ENCODE peak calls at places on chromosomes 5 and 9, in eight cellular contexts. V is body of pancreas, K is lower leg skin, M is ovary, D is tibial nerve, Y is HCT116, H is erythroblast, U is uterus. X is an unnamed sample.

GRCh38 chr9:32339424-32339823 is 45.0 kb upstream of the ACO1 start:
- DNase-seq in K (no peak), U (no peak), H (no peak), M (no peak), Y (no peak), D (no peak), V (no peak), X (no peak)

GRCh38 chr9:117796681-117797080 is 92.5 kb downstream of the TLR4 start:
- DNase-seq in D (no peak), H (no peak), M (no peak), V (no peak), K (no peak), Y (no peak), U (no peak), X (no peak)

GRCh38 chr9:132597073-132597775 is 14.8 kb downstream of the BARHL1 start:
- DNase-seq in H (no peak), U (no peak), K (no peak), D (no peak), M (no peak), V (peak; percentile 19), Y (no peak), X (peak; percentile 78)

GRCh38 chr5:81247441-81247972 is 14.4 kb downstream of the CKMT2 start:
- DNase-seq in V (no peak), K (no peak), U (no peak), M (no peak), H (no peak), D (no peak), Y (peak; percentile 40), X (no peak)

GRCh38 chr5:158976035-158976434 is 123.7 kb downstream of the EBF1 start:
- DNase-seq in H (no peak), M (no peak), D (no peak), U (no peak), Y (no peak), K (no peak), V (no peak), X (no peak)

GRCh38 chr9:96874947-96875459 is 20.7 kb upstream of the ZNF782 start:
- DNase-seq in D (no peak), M (no peak), U (no peak), K (no peak), H (no peak), Y (peak; percentile 51), V (peak; percentile 87), X (no peak)

GRCh38 chr9:134355158-134355557 is 28.9 kb downstream of the RXRA start:
- DNase-seq in Y (no peak), D (no peak), M (no peak), K (no peak), H (no peak), U (no peak), V (no peak), X (no peak)

GRCh38 chr5:177958696-177959095 is 37.3 kb downstream of the PROP1 start:
- DNase-seq in D (no peak), Y (no peak), M (no peak), V (no peak), U (no peak), H (no peak), K (no peak), X (no peak)

GRCh38 chr9:124254261-124254682 is 3.5 kb upstream of the NEK6 start:
- DNase-seq in H (no peak), V (peak; percentile 0), M (no peak), D (no peak), U (no peak), K (no peak), Y (no peak), X (no peak)

GRCh38 chr9:110029422-110029814 is 178.5 kb downstream of the C9orf152 start:
- DNase-seq in K (peak; percentile 37), H (peak; percentile 8), M (no peak), V (peak; percentile 35), U (no peak), Y (no peak), D (peak; percentile 29), X (no peak)

GRCh38 chr9:133499892-133500270 is 21.0 kb upstream of the SLC2A6 start:
- DNase-seq in V (no peak), M (no peak), D (no peak), U (no peak), K (no peak), Y (no peak), H (no peak), X (peak; percentile 22)

GRCh38 chr9:89842267-89842768 is 237.5 kb downstream of the GADD45G start:
- DNase-seq in Y (no peak), D (no peak), U (no peak), M (no peak), H (no peak), K (no peak), V (peak; percentile 61), X (no peak)

GRCh38 chr9:95017661-95018060 is 291.2 kb downstream of the AOPEP start:
- DNase-seq in Y (no peak), M (no peak), V (no peak), K (no peak), H (no peak), U (no peak), D (no peak), X (no peak)

GRCh38 chr9:126705767-126706697 is 92.3 kb downstream of the LMX1B start:
- DNase-seq in U (peak; percentile 20), K (no peak), Y (peak; percentile 40), V (peak; percentile 77), M (no peak), H (peak; percentile 69), D (peak; percentile 76), X (no peak)
- TF ChIP-seq POLR2A in U (no peak), K (no peak), Y (no peak), V (no peak), M (no peak), H (no peak), D (no peak), X (no peak)

GRCh38 chr9:101376117-101376866 is 8.5 kb downstream of the BAAT start:
- DNase-seq in K (no peak), D (no peak), Y (no peak), U (peak; percentile 73), H (no peak), V (no peak), M (no peak), X (peak; percentile 9)

GRCh38 chr9:101383361-101383760 is 1.4 kb downstream of the BAAT start:
- DNase-seq in D (no peak), M (no peak), V (no peak), Y (no peak), U (no peak), H (no peak), K (no peak), X (no peak)

GRCh38 chr9:101381118-101381517 is 3.7 kb downstream of the BAAT start:
- DNase-seq in U (no peak), D (no peak), V (no peak), K (no peak), Y (no peak), M (no peak), H (no peak), X (no peak)

GRCh38 chr9:101380295-101380694 is 4.5 kb downstream of the BAAT start:
- DNase-seq in M (no peak), K (no peak), U (no peak), V (no peak), H (no peak), D (no peak), Y (no peak), X (no peak)

DNA sequence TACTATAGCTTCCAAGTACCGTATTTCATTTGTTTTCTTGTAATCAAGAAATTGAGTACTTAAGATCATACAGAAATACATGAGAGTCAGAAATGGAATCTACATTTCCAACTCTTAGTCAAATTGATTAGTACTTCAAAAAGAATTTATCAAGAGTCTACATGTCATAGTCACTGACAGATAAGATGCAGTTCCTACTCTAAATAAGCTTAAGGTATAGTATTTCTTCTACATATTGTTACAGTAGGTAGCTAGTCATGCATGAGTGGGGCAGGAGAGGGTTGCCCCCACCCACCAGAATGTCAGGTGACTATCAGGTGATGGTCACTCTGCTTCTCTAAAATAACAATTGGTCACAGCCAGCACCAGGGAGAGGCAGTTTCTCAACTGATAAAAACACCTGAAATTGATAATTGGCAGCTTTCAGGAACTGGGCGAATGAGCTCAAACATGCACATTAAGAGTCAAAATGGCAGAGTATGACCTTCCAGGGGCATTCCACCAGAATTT is 2.9 kb downstream of the BAAT start:
- DNase-seq in U (no peak), K (no peak), H (no peak), V (no peak), M (no peak), Y (no peak), D (no peak), X (no peak)
- TF ChIP-seq POLR2A in U (no peak), K (no peak), H (no peak), V (no peak), M (no peak), Y (no peak), D (no peak), X (no peak)

DNA sequence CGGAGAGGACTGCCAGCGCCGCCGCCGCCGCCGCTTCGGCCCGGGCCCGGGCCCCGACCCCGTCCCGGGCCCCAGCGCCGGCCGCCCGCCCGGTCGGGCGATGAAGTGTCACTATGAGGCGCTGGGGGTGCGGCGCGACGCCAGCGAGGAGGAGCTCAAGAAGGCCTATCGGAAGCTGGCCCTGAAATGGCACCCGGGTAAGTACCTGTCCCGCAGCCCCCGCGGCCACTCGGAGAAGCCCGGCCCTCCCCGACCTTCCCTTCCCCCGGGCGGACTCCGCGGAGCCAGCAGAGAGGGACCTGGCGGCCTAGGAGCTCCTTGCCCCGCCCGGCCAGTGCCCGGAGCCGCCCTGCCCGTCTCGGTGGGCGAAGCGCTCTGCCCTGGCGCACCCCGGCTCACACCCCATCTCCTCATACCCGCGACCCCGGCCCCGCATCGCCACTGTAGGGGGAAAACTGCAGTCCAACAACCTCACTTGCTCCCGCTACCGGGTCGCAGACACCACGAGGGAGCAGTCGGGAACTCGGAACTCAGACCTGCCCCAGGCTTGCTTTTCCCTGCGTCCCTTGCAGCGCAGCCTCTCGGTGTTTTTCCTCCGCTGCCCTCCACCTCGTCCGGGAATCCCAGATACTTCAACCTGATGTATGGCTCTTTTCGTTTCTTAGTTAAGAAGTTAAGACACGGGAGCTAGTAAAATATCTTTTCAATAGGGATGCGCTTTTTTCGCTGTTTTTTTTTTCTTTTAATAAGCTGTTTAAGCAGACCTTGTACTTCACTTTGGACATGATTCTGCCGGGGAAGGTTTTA is 564 bp downstream of the DNAJC21 start:
- DNase-seq in M (peak; percentile 70), K (peak; percentile 87), Y (peak; percentile 73), U (peak; percentile 77), H (peak; percentile 91), D (peak; percentile 75), V (peak; percentile 94), X (peak; percentile 88)
- TF ChIP-seq POLR2A in M (peak; percentile 8), K (no peak), Y (no peak), U (peak; percentile 40), H (peak; percentile 28), D (no peak), V (peak; percentile 82), X (no peak)

DNA sequence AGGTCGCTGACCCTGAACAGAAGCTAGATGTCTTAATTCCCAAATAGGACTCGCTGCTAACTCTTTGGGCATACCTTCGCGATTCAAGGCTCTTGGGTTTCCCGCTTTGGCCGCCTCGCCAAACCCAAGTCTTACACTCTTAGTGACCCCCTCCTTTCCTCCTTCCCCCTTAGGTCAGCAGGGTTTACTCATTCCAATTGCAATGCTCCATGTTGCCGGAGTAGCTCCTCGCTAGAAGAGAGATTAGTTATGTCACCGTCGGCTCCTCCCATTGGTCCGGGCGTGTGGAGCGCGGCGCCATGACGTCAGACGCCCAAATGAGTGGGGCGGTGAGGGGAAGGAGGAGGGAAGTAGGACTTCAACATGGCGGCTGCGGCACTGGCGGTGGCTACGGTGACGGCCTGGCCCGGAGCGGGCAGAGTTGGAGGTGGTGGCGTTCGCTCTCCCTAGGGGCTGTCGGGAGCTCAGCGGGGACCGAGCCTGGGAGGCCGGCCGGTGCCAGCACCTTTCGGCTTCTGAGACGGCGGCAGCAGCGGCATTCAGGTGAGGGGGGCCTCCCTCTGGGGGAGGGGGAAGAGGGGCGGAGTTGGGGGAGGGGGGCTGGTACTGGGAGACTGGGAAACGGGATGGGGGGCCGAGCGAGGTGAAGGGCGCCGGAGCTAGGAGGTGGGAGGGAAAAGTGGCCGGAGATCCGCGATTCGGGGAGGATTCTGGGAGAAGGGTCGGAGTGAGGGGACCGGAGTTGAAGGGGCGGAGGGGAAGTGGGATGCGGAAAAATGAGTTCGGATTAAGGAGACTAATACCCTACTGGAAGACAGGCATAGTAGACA is at the start of gene UBAP1:
- DNase-seq in V (peak; percentile 97), U (peak; percentile 96), H (peak; percentile 99), M (peak; percentile 97), Y (peak; percentile 93), K (peak; percentile 98), D (peak; percentile 97), X (peak; percentile 98)
- TF ChIP-seq POLR2A in V (peak; percentile 96), U (peak; percentile 94), H (peak; percentile 99), M (peak; percentile 96), Y (peak; percentile 87), K (peak; percentile 55), D (peak; percentile 93), X (no peak)